ENCODE peak calls at places on chromosomes 6 and 20, in five cellular contexts. J, P, G, A and W are unnamed samples.

GRCh38 chr6:66558189-66558588 is 851.2 kb upstream of the EYS start:
- DNase-seq in A (no peak), P (no peak), G (no peak), J (no peak), W (no peak)

GRCh38 chr20:63643966-63644365 is 9.3 kb downstream of the STMN3 start:
- DNase-seq in P (no peak), J (no peak), G (no peak), A (no peak), W (no peak)

GRCh38 chr6:5379647-5380242 is 118.4 kb downstream of the FARS2 start:
- DNase-seq in J (no peak), A (peak), P (no peak), G (peak), W (peak)

GRCh38 chr20:60095456-60095855 is 137.2 kb downstream of the CDH26 start:
- DNase-seq in A (no peak), P (no peak), J (no peak), G (no peak), W (no peak)

GRCh38 chr6:152598858-152599537 is 38.2 kb downstream of the SYNE1 start:
- DNase-seq in P (no peak), A (no peak), G (peak), J (no peak), W (no peak)

GRCh38 chr6:149392535-149392934 is 7.5 kb upstream of the SUMO4 start:
- DNase-seq in J (no peak), P (no peak), G (no peak), A (no peak), W (no peak)

GRCh38 chr6:165922309-165922794 is 245.3 kb downstream of the TBXT start:
- DNase-seq in G (peak), P (no peak), J (no peak), A (peak), W (no peak)

GRCh38 chr6:166402582-166403277 is 20.0 kb upstream of the MPC1 start:
- DNase-seq in A (no peak), J (no peak), G (peak), P (no peak), W (peak)

GRCh38 chr6:166466178-166467122 is 83.7 kb upstream of the MPC1 start:
- DNase-seq in P (no peak), J (no peak), A (peak), G (peak), W (peak)

GRCh38 chr6:139335447-139336210 is 38.8 kb downstream of the CITED2 start:
- DNase-seq in J (no peak), A (no peak), P (no peak), G (no peak), W (peak)
- H3K4me3 ChIP-seq in J (no peak), A (no peak), P (no peak), G (no peak), W (no peak)

DNA sequence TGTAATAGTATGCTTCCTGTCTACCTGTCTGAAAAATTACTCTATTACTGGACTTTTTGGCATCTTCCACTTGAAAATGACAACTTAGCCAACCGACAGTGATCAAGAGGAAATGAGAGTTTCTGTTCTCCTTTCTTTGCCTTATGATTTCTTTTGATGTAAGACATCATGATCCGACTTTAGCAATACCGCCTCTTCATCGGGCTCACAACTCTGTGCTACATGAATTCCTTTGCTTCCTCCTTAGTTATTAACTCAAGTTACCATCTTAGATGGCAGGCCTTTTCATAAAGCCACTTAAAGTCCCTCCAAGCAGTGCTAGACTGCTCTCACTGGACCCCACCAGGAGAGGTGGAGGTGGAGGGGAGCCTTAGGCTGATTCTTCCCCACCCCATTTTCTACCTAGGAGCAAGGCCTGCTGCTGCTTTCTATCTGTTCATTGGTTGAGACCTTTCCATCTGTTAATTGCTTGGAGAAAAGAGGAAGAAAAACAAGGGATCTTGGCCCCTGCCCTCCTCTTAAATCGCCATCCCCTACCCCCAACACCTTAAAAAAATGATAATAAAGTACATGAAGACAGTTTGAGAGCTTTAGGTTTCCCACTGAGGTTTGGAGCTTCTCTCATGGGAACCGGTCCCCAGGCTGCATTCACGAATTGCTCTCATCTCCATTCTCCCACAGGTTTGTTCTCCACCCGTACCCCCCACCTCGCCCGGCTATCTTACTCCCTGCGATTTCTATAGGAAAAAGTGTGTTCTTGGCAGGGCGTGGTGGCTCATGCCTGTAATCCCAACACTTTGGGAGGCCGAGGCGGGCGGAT is 21.6 kb upstream of the MCM3 start:
- DNase-seq in P (no peak), G (no peak), J (peak), A (no peak), W (no peak)
- H3K4me3 ChIP-seq in P (no peak), G (no peak), J (peak), A (no peak), W (no peak)

GRCh38 chr6:50889492-50889891 is 70.8 kb downstream of the TFAP2B start:
- DNase-seq in A (no peak), P (no peak), G (no peak), J (no peak), W (no peak)

GRCh38 chr6:50889912-50890311 is 71.2 kb downstream of the TFAP2B start:
- DNase-seq in P (no peak), J (no peak), G (no peak), A (no peak), W (no peak)

GRCh38 chr6:50891290-50891689 is 72.6 kb downstream of the TFAP2B start:
- DNase-seq in J (no peak), A (no peak), G (no peak), P (no peak), W (no peak)
- H3K4me3 ChIP-seq in J (no peak), A (no peak), G (no peak), P (no peak), W (no peak)

DNA sequence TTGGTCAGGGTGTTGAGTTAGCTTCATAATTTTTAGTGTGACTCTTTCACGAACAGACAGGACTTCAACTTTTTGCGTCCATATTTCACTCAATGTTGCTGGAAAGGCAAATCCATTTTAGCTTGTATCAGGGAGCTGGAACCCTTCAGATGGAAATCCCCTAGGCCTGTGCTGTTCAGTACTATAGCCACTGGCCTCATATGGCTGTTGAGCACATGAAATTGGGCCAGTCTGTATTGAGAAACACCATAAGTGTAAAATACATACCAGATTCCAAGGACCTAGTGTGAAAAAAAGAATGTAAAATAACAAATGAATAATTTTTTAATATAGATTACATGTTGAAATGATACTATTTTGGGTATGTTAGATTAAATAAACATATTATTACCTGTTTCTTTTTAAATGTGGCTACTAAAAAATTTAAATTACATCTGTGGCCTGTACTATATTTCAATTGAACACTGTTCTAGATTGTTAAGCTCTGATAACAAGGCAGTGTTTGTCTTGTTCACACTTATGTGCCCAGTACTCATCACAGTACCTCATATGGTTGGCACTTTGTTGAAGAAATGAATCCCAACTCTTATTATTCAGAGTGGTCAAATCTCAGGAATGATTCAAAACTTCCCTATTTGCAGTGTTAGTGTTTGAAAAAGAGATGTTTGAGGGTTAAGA is 34.3 kb downstream of the CTNNBL1 start:
- DNase-seq in A (no peak), P (no peak), G (no peak), J (no peak), W (no peak)
- H3K4me3 ChIP-seq in A (no peak), P (no peak), G (no peak), J (no peak), W (no peak)

GRCh38 chr6:18433059-18433458 is 45.9 kb downstream of the RNF144B start:
- DNase-seq in A (no peak), G (peak), J (no peak), P (no peak), W (no peak)
- H3K4me3 ChIP-seq in A (no peak), G (no peak), J (no peak), P (no peak), W (no peak)

GRCh38 chr6:26607434-26608230 is 10.9 kb downstream of the ABT1 start:
- DNase-seq in P (no peak), J (peak), G (peak), A (peak), W (peak)
- H3K4me3 ChIP-seq in P (no peak), J (peak), G (peak), A (peak), W (no peak)

DNA sequence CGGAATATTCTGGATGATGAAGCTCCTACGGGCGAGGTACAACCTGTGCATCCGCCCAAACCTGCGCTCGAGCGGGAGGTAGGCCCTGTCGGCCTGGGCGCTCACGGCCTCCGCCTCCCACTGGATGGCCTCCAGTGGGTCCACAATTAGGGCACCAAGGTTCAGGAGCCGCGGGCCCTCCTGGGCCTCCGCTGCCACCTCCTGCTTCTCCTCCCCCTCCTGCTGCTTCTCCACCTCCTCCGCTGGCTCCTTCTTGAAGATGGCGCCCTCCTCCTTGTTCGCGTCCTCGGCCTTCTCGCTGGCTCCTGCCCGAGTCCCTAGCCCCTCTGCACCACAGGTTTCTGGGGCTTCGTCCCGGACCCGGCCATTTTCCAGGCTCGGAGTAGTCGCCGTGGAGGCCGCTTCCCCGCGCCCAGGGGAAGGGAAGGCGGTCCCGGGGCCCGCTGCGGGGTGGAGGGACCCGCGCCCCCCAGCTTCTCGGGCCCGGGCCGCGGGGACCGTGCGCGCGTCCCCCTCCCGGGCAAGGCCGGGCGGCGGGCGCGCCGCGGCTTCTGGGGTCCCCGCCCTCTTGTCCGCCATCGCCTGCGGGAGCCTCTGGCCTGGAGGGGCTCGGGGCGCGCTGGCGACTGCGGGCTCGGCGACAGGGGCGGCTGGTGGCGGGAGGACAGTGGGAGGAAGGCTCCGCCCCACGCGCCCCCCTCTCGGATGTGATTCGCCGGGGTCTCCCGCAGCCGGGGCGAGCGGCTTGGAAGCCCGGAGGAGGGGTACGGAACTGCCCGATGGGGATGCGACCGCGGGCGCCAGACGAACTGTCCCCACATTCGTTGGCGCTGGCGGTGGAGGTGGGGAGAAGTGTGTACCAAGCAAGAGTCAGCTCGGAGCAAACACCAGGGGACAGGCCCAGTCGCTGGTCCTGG is 17.6 kb downstream of the PLAGL2 start:
- DNase-seq in P (no peak), G (peak), A (peak), J (peak), W (no peak)
- H3K4me3 ChIP-seq in P (peak), G (peak), A (peak), J (peak), W (peak)